ENCODE peak calls at places on chromosome 3, in nine cellular contexts. C is ecto neural progenitor cell, O is C1 segment of cervical spinal cord, F is NCI-H2171, T is neural crest cell, X is osteocyte, V is heart left ventricle, E is SK-N-SH, J is NCI-H1694 treated with DMSO at 0.1 percent for 48 hours. K is an unnamed sample.

GRCh38 chr3:11096266-11097135 is 57.8 kb upstream of the HRH1 start:
- DNase-seq in C (peak), J (no peak), E (peak), O (no peak), X (peak), F (peak), V (peak), T (peak), K (peak)

GRCh38 chr3:19934098-19934566 is at the start of gene EFHB:
- DNase-seq in J (no peak), O (no peak), E (peak), V (no peak), T (peak), F (peak), X (no peak), C (peak), K (peak)

GRCh38 chr3:195458188-195458800 is 15.5 kb upstream of the ACAP2 start:
- DNase-seq in F (no peak), E (no peak), C (no peak), O (no peak), T (no peak), J (no peak), V (no peak), X (no peak), K (no peak)

GRCh38 chr3:150365132-150365604 is 42.9 kb upstream of the TSC22D2 start:
- DNase-seq in C (no peak), T (no peak), J (no peak), X (no peak), O (no peak), V (no peak), F (no peak), E (no peak), K (peak)

GRCh38 chr3:182248349-182248880 is 536.7 kb downstream of the SOX2 start:
- DNase-seq in C (no peak), E (peak), O (no peak), V (no peak), T (no peak), X (no peak), F (no peak), J (no peak), K (peak)

GRCh38 chr3:62144482-62144881 is 228.9 kb downstream of the FEZF2 start:
- DNase-seq in F (no peak), X (no peak), T (no peak), J (no peak), V (no peak), O (no peak), C (no peak), E (no peak), K (no peak)

GRCh38 chr3:177665122-177665808 is 468.0 kb upstream of the TBL1XR1 start:
- DNase-seq in F (no peak), E (no peak), X (no peak), J (no peak), O (no peak), V (no peak), C (no peak), T (no peak), K (no peak)

GRCh38 chr3:49554639-49555265 is 475 bp downstream of the BSN start:
- DNase-seq in O (no peak), V (peak), T (peak), J (no peak), E (no peak), C (peak), F (no peak), X (no peak), K (no peak)

GRCh38 chr3:86673981-86674380 is 317.0 kb downstream of the VGLL3 start:
- DNase-seq in J (no peak), X (no peak), O (no peak), C (no peak), F (no peak), T (no peak), V (no peak), E (no peak), K (no peak)

GRCh38 chr3:23806322-23807160 is 786 bp downstream of the UBE2E1 start:
- DNase-seq in T (peak), F (no peak), O (no peak), X (peak), V (peak), J (no peak), C (peak), E (peak), K (no peak)

GRCh38 chr3:185796431-185797107 is 28.3 kb downstream of the IGF2BP2 start:
- DNase-seq in V (no peak), X (no peak), J (no peak), F (no peak), C (no peak), T (no peak), E (no peak), O (no peak), K (peak)

GRCh38 chr3:66039590-66039887 is 821 bp upstream of the MAGI1 start:
- DNase-seq in F (no peak), J (no peak), T (peak), E (peak), O (no peak), X (no peak), V (peak), C (peak), K (no peak)

GRCh38 chr3:120425877-120426276 is 24.9 kb downstream of the FSTL1 start:
- DNase-seq in V (peak), J (no peak), E (peak), F (no peak), O (no peak), C (no peak), X (no peak), T (no peak), K (no peak)

GRCh38 chr3:8996681-8997121 is 33.4 kb upstream of the RAD18 start:
- DNase-seq in X (no peak), F (no peak), O (no peak), E (no peak), T (no peak), V (peak), J (no peak), C (no peak), K (no peak)